ENCODE peak calls at places on chromosomes 11 and 22, in five cellular contexts. J is BJ, R is neural crest cell, F is DND-41, X is fibroblast of the aortic adventitia. N is an unnamed sample.

GRCh38 chr11:2194877-2195755 is 23.5 kb upstream of the TH start:
- DNase-seq in X (peak), F (peak), R (peak), J (no peak), N (no peak)

GRCh38 chr22:36775589-36775965 is 342 bp downstream of the IFT27 start:
- DNase-seq in R (no peak), X (peak), F (peak), J (no peak), N (no peak)

GRCh38 chr22:32780726-32781310 is 20.7 kb upstream of the TIMP3 start:
- DNase-seq in X (no peak), R (no peak), J (no peak), F (no peak), N (no peak)

GRCh38 chr22:47586038-47586437 is 823.6 kb downstream of the TBC1D22A start:
- DNase-seq in F (no peak), J (no peak), X (no peak), R (no peak), N (no peak)

GRCh38 chr22:44538071-44538470 is 40.0 kb upstream of the RTL6 start:
- DNase-seq in X (peak), J (no peak), R (no peak), F (no peak), N (no peak)

GRCh38 chr11:75400110-75400865 is 970 bp downstream of the RPS3 start:
- DNase-seq in X (peak), R (no peak), J (no peak), F (peak), N (no peak)

GRCh38 chr22:22897036-22897435 is 9.4 kb downstream of the IGLL5 start:
- DNase-seq in F (no peak), X (no peak), J (no peak), R (no peak), N (no peak)

GRCh38 chr22:39380331-39380730 is 19.2 kb upstream of the TAB1 start:
- DNase-seq in J (no peak), R (no peak), F (no peak), X (no peak), N (no peak)

GRCh38 chr11:112499153-112499907 is 238.7 kb upstream of the PLET1 start:
- DNase-seq in J (no peak), X (no peak), R (no peak), F (no peak), N (no peak)

GRCh38 chr11:1335811-1336761 is 26.7 kb upstream of the TOLLIP start:
- DNase-seq in F (peak), X (peak), J (peak), R (peak), N (no peak)

GRCh38 chr11:58739725-58740430 is 8.1 kb upstream of the GLYAT start:
- DNase-seq in F (no peak), R (no peak), J (peak), X (peak), N (no peak)

GRCh38 chr11:69010964-69011623 is 2.0 kb downstream of the MRGPRF start:
- DNase-seq in X (peak), J (no peak), R (peak), F (peak), N (no peak)

GRCh38 chr22:48320048-48320655 is 1507.5 kb downstream of the BRD1 start:
- DNase-seq in X (no peak), F (no peak), J (no peak), R (no peak), N (no peak)

GRCh38 chr11:58625826-58626460 is 3.5 kb downstream of the CNTF start:
- DNase-seq in X (peak), R (no peak), F (no peak), J (no peak), N (no peak)

GRCh38 chr11:70343631-70344030 is 54.7 kb upstream of the CTTN start:
- DNase-seq in R (no peak), F (no peak), J (no peak), X (no peak), N (no peak)

DNA sequence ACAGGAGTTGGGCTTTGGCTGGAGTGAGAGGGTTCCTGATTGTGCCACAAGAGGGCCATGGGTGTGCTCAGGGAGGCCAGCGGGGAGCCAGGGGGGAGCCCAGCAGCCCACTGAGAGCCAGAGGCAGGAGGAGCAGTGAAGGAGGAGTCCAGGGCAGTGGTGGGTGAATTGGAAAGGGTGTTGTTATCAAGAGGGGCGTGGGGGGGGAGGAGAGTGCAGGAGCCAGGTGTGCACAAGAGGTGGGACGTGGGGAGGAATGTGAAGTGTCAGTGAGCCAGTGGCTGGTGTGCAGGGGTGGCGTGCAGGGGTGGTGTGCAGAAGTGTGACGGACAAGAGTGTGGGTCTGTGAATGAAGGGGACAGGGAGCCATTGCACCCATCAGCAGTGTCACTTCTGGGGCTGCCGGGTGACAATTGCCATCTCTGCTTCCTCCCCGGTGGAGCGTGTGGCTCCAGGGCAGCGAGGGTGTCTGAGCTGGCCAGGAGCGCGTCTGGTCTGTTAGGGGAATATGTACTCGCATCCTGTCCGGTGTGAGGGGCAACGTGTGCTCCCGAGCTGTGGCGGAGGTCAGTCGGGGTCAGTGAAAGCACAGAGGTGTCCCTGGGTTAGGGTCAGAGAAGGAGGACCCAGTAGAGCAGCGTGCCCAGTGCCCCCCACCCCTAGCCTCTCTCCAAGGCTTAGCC is 1.7 kb downstream of the CLCF1 start:
- DNase-seq in X (peak), R (no peak), F (no peak), J (no peak), N (no peak)
- TF ChIP-seq CTCF in X (peak), R (peak), F (peak), J (peak), N (peak)

GRCh38 chr11:66264893-66265292 is 3.5 kb upstream of the RAB1B start:
- DNase-seq in J (no peak), X (no peak), F (peak), R (no peak), N (no peak)
- TF ChIP-seq CTCF in J (peak), X (peak), F (peak), R (peak), N (peak)

GRCh38 chr11:61488651-61489291 is 19.8 kb upstream of the LRRC10B start:
- DNase-seq in X (peak), R (peak), J (no peak), F (no peak), N (no peak)
- TF ChIP-seq CTCF in X (no peak), R (no peak), J (no peak), F (no peak), N (no peak)

DNA sequence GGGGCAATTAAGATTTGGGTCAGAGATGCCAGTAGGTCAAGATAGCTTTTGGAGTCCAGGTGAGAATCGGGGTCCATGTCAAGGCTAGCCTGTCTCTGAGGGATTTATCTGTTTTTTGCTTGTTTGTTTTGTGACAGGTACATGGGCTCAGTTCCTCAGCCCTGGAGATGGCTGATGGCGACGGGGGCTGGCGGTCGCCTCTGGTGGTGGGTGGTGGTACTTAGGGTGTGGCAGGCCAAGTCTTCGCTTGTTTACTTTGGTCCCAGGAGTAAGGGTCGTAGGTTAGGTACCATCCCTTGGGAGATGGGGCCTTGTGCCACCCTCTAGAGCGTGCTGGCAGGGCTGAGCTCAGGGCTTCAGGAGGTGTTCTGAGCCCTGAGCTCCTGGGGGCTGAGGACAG is 4.7 kb downstream of the SLC25A45 start:
- DNase-seq in R (no peak), F (no peak), J (no peak), X (no peak), N (no peak)
- TF ChIP-seq CTCF in R (no peak), F (no peak), J (no peak), X (no peak), N (no peak)

GRCh38 chr11:6563667-6564066 is 39.7 kb downstream of the RRP8 start:
- DNase-seq in F (no peak), J (no peak), X (no peak), R (no peak), N (no peak)
- TF ChIP-seq CTCF in F (no peak), J (no peak), X (no peak), R (no peak), N (no peak)

GRCh38 chr11:67082071-67082791 is 25.6 kb downstream of the RHOD start:
- DNase-seq in R (no peak), F (peak), X (no peak), J (no peak), N (no peak)
- TF ChIP-seq CTCF in R (no peak), F (peak), X (no peak), J (no peak), N (no peak)

DNA sequence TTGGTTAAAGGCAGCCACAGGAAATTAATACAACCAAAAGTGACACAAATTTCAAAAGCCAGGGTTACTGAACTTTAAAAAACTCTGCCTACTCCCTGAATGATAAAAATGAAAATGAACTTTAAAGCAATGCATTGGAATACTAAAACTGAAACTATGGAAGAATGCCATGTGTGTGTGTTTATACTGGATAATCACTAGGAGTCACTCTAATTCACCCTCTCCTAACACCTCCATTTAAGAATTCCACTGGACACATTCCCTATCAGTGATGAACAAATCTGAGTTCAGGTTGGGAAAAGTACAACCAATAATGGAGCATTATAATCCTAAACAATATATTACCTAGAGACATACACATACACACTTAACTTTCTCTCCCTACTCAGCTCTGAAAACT is 27.5 kb upstream of the PLAAT3 start:
- DNase-seq in R (no peak), J (no peak), X (peak), F (no peak), N (no peak)
- TF ChIP-seq CTCF in R (no peak), J (peak), X (no peak), F (no peak), N (no peak)

GRCh38 chr11:63710476-63711217 is 29.3 kb downstream of the RTN3 start:
- DNase-seq in F (no peak), X (peak), R (no peak), J (peak), N (no peak)
- TF ChIP-seq CTCF in F (no peak), X (peak), R (no peak), J (peak), N (no peak)

GRCh38 chr22:17565986-17566687 is 2.8 kb downstream of the SLC25A18 start:
- DNase-seq in R (no peak), J (no peak), X (no peak), F (no peak), N (no peak)

GRCh38 chr22:17563936-17564391 is 666 bp downstream of the SLC25A18 start:
- DNase-seq in J (no peak), F (no peak), X (peak), R (no peak), N (no peak)

GRCh38 chr22:17566776-17567175 is 3.5 kb downstream of the SLC25A18 start:
- DNase-seq in F (no peak), X (no peak), R (no peak), J (no peak), N (no peak)

GRCh38 chr22:17559188-17559587 is 4.1 kb upstream of the SLC25A18 start:
- DNase-seq in J (no peak), X (no peak), F (no peak), R (no peak), N (no peak)

GRCh38 chr22:17562906-17563870 is at the start of gene SLC25A18:
- DNase-seq in F (no peak), J (no peak), R (no peak), X (no peak), N (no peak)
- TF ChIP-seq CTCF in F (no peak), J (peak), R (peak), X (no peak), N (no peak)

GRCh38 chr11:26297179-26297970 is 34.6 kb upstream of the ANO3 start:
- DNase-seq in X (peak), F (no peak), J (peak), R (peak), N (no peak)
- TF ChIP-seq CTCF in X (peak), F (peak), J (peak), R (peak), N (peak)